ENCODE peak calls at places on chromosomes 16 and 17, in eight cellular contexts. Q is kidney tubule cell; U is CD4-positive, CD25-positive, alpha-beta regulatory T cell; A is KG1; V is stimulated activated CD4-positive, alpha-beta T cell treated with anti-CD3 and anti-CD28 coated beads, Interleukin-2, amount 100 ng/mL, for 48 hours; G is activated T-helper 1 cell treated with anti-CD3 and anti-CD28 coated beads, Interleukin-12 subunit alpha, Interleukin-12 subunit beta, Interleukin-2, Interleukin-4 antibody, amounts not matched to agents 30 ng/mL and 10 ng/mL and 1 ng/mL, durations not matched to agents 14 hours and 24 hours and 36 hours; E is occipital lobe; H is A172. I is an unnamed sample.

GRCh38 chr17:35893751-35894150 is 13.6 kb upstream of the CCL5 start:
- DNase-seq in H (no peak), A (no peak), V (no peak), E (no peak), Q (peak; percentile 49), U (no peak), G (no peak), I (no peak)

GRCh38 chr16:67184453-67185002 is 765 bp upstream of the MATCAP1 start:
- DNase-seq in E (no peak), G (no peak), H (no peak), U (no peak), V (no peak), A (no peak), Q (no peak), I (peak; percentile 67)

GRCh38 chr16:11105038-11105903 is 150.7 kb downstream of the SOCS1 start:
- DNase-seq in Q (peak; percentile 74), U (peak; percentile 93), G (peak; percentile 44), E (peak; percentile 45), V (no peak), A (peak; percentile 22), H (peak; percentile 85), I (peak; percentile 19)

GRCh38 chr17:41912925-41913324 is 5.8 kb downstream of the ACLY start:
- DNase-seq in G (no peak), V (no peak), A (no peak), U (no peak), E (no peak), H (no peak), Q (no peak), I (no peak)

GRCh38 chr17:81463506-81463905 is 49.1 kb downstream of the ACTG1 start:
- DNase-seq in A (no peak), E (no peak), V (no peak), Q (no peak), H (no peak), U (no peak), G (no peak), I (no peak)

GRCh38 chr17:39099686-39100293 is 51.6 kb downstream of the PLXDC1 start:
- DNase-seq in Q (no peak), V (no peak), A (no peak), H (no peak), U (no peak), E (no peak), G (no peak), I (no peak)

GRCh38 chr17:13593757-13594156 is 8.0 kb downstream of the HS3ST3A1 start:
- DNase-seq in A (no peak), G (no peak), E (no peak), V (no peak), Q (no peak), H (peak; percentile 76), U (no peak), I (no peak)

GRCh38 chr16:70679653-70680494 is 6.0 kb downstream of the MTSS2 start:
- DNase-seq in G (no peak), H (no peak), U (no peak), V (peak; percentile 25), Q (no peak), A (no peak), E (no peak), I (no peak)

GRCh38 chr17:31530391-31530990 is 139.0 kb downstream of the RAB11FIP4 start:
- DNase-seq in Q (no peak), E (no peak), H (no peak), V (no peak), A (no peak), G (no peak), U (no peak), I (no peak)